ENCODE peak calls at places on chromosome X, in five cellular contexts. One of them, this sample, is unnamed.

GRCh38 chrX:134636859-134637258 is 21.4 kb downstream of the PLAC1 start:
- DNase-seq in HCEC 1CT: no peak
- DNase-seq in glomerular endothelial cell: no peak
- DNase-seq in NCI-H69: peak; percentile 68
- DNase-seq in OCI-M1: peak; percentile 16
- DNase-seq in this sample: peak; percentile 82

GRCh38 chrX:119359618-119360382 is 39.3 kb upstream of the SLC25A43 start:
- DNase-seq in NCI-H69: no peak
- DNase-seq in OCI-M1: no peak
- DNase-seq in glomerular endothelial cell: no peak
- DNase-seq in HCEC 1CT: no peak
- DNase-seq in this sample: no peak

GRCh38 chrX:131513159-131513914 is 30.5 kb upstream of the OR13H1 start:
- DNase-seq in NCI-H69: no peak
- DNase-seq in OCI-M1: no peak
- DNase-seq in glomerular endothelial cell: no peak
- DNase-seq in HCEC 1CT: no peak
- DNase-seq in this sample: no peak

GRCh38 chrX:109774706-109775105 is 41.6 kb upstream of the ACSL4 start:
- DNase-seq in OCI-M1: peak; percentile 61
- DNase-seq in NCI-H69: no peak
- DNase-seq in HCEC 1CT: peak; percentile 84
- DNase-seq in glomerular endothelial cell: no peak
- DNase-seq in this sample: peak; percentile 85

GRCh38 chrX:23959781-23960180 is 52.0 kb downstream of the CXorf58 start:
- DNase-seq in OCI-M1: no peak
- DNase-seq in glomerular endothelial cell: no peak
- DNase-seq in NCI-H69: no peak
- DNase-seq in HCEC 1CT: no peak
- DNase-seq in this sample: peak; percentile 49

GRCh38 chrX:109841869-109842579 is 109.0 kb upstream of the ACSL4 start:
- DNase-seq in glomerular endothelial cell: no peak
- DNase-seq in NCI-H69: no peak
- DNase-seq in HCEC 1CT: peak; percentile 35
- DNase-seq in OCI-M1: peak; percentile 92
- DNase-seq in this sample: peak; percentile 63

GRCh38 chrX:9379697-9380551 is 84.9 kb upstream of the TBL1X start:
- DNase-seq in glomerular endothelial cell: no peak
- DNase-seq in HCEC 1CT: peak; percentile 43
- DNase-seq in OCI-M1: no peak
- DNase-seq in NCI-H69: peak; percentile 48
- DNase-seq in this sample: peak; percentile 55

GRCh38 chrX:40154229-40154852 is 56.6 kb upstream of the BCOR start:
- DNase-seq in glomerular endothelial cell: no peak
- DNase-seq in OCI-M1: peak; percentile 55
- DNase-seq in NCI-H69: peak; percentile 88
- DNase-seq in HCEC 1CT: peak; percentile 53
- DNase-seq in this sample: peak; percentile 46

GRCh38 chrX:19912-20571 is 261.1 kb upstream of the PLCXD1 start:
- DNase-seq in OCI-M1: no peak
- DNase-seq in glomerular endothelial cell: no peak
- DNase-seq in NCI-H69: no peak
- DNase-seq in HCEC 1CT: peak; percentile 0
- DNase-seq in this sample: no peak

GRCh38 chrX:103254171-103254824 is 657 bp downstream of the TCEAL8 start:
- DNase-seq in OCI-M1: peak; percentile 65
- DNase-seq in glomerular endothelial cell: no peak
- DNase-seq in NCI-H69: peak; percentile 70
- DNase-seq in HCEC 1CT: peak; percentile 18
- DNase-seq in this sample: peak; percentile 44

GRCh38 chrX:130915302-130915701 is 12.3 kb upstream of the ENOX2 start:
- DNase-seq in NCI-H69: no peak
- DNase-seq in glomerular endothelial cell: no peak
- DNase-seq in OCI-M1: peak; percentile 56
- DNase-seq in HCEC 1CT: peak; percentile 9
- DNase-seq in this sample: peak; percentile 63

GRCh38 chrX:38857736-38858432 is 56.6 kb downstream of the MID1IP1 start:
- DNase-seq in HCEC 1CT: no peak
- DNase-seq in glomerular endothelial cell: no peak
- DNase-seq in NCI-H69: no peak
- DNase-seq in OCI-M1: no peak
- DNase-seq in this sample: no peak

GRCh38 chrX:118603981-118604380 is 108.4 kb downstream of the DOCK11 start:
- DNase-seq in HCEC 1CT: peak; percentile 57
- DNase-seq in NCI-H69: peak; percentile 74
- DNase-seq in glomerular endothelial cell: peak; percentile 31
- DNase-seq in OCI-M1: peak; percentile 82
- DNase-seq in this sample: peak; percentile 59

GRCh38 chrX:10450229-10450958 is 170.0 kb downstream of the MID1 start:
- DNase-seq in glomerular endothelial cell: no peak
- DNase-seq in NCI-H69: no peak
- DNase-seq in HCEC 1CT: peak; percentile 84
- DNase-seq in OCI-M1: no peak
- DNase-seq in this sample: peak; percentile 92

GRCh38 chrX:29143356-29143755 is 556.1 kb downstream of the IL1RAPL1 start:
- DNase-seq in HCEC 1CT: no peak
- DNase-seq in OCI-M1: peak; percentile 14
- DNase-seq in NCI-H69: no peak
- DNase-seq in glomerular endothelial cell: no peak
- DNase-seq in this sample: peak; percentile 42

GRCh38 chrX:119045884-119046283 is 26.9 kb upstream of the CT47C1 start:
- DNase-seq in NCI-H69: no peak
- DNase-seq in glomerular endothelial cell: no peak
- DNase-seq in OCI-M1: no peak
- DNase-seq in HCEC 1CT: no peak
- DNase-seq in this sample: no peak

GRCh38 chrX:30590368-30590767 is 12.8 kb upstream of the TASL start:
- DNase-seq in NCI-H69: no peak
- DNase-seq in OCI-M1: no peak
- DNase-seq in HCEC 1CT: no peak
- DNase-seq in glomerular endothelial cell: no peak
- DNase-seq in this sample: no peak

GRCh38 chrX:154123241-154124219 is 20.5 kb upstream of the OPN1LW start:
- DNase-seq in NCI-H69: no peak
- DNase-seq in OCI-M1: peak; percentile 86
- DNase-seq in glomerular endothelial cell: peak; percentile 9
- DNase-seq in HCEC 1CT: no peak
- DNase-seq in this sample: peak; percentile 10

GRCh38 chrX:10011991-10012390 is 44.8 kb downstream of the CLDN34 start:
- DNase-seq in glomerular endothelial cell: no peak
- DNase-seq in OCI-M1: no peak
- DNase-seq in NCI-H69: peak; percentile 19
- DNase-seq in HCEC 1CT: no peak
- DNase-seq in this sample: no peak

GRCh38 chrX:120250522-120251271 is at the start of gene ZBTB33:
- DNase-seq in glomerular endothelial cell: peak; percentile 56
- DNase-seq in HCEC 1CT: peak; percentile 90
- DNase-seq in NCI-H69: peak; percentile 96
- DNase-seq in OCI-M1: peak; percentile 96
- DNase-seq in this sample: peak; percentile 90

GRCh38 chrX:41445781-41446358 is 1.3 kb upstream of the NYX start:
- DNase-seq in glomerular endothelial cell: no peak
- DNase-seq in NCI-H69: no peak
- DNase-seq in HCEC 1CT: no peak
- DNase-seq in OCI-M1: no peak
- DNase-seq in this sample: no peak

GRCh38 chrX:154375156-154375504 is 696 bp upstream of the FLNA start:
- DNase-seq in OCI-M1: no peak
- DNase-seq in NCI-H69: peak; percentile 46
- DNase-seq in glomerular endothelial cell: no peak
- DNase-seq in HCEC 1CT: no peak
- DNase-seq in this sample: no peak

GRCh38 chrX:103585421-103586313 is at the start of gene TCEAL4:
- DNase-seq in HCEC 1CT: peak; percentile 7
- DNase-seq in OCI-M1: peak; percentile 44
- DNase-seq in NCI-H69: peak; percentile 72
- DNase-seq in glomerular endothelial cell: no peak
- DNase-seq in this sample: no peak

GRCh38 chrX:119983494-119983893 is 39.9 kb upstream of the NKAP start:
- DNase-seq in HCEC 1CT: no peak
- DNase-seq in OCI-M1: no peak
- DNase-seq in NCI-H69: no peak
- DNase-seq in glomerular endothelial cell: no peak
- DNase-seq in this sample: no peak

GRCh38 chrX:120791013-120791643 is 84.5 kb downstream of the CT47B1 start:
- DNase-seq in OCI-M1: peak; percentile 8
- DNase-seq in HCEC 1CT: peak; percentile 60
- DNase-seq in NCI-H69: peak; percentile 56
- DNase-seq in glomerular endothelial cell: no peak
- DNase-seq in this sample: peak; percentile 67

GRCh38 chrX:154712781-154713391 is 38.0 kb downstream of the GAB3 start:
- DNase-seq in OCI-M1: no peak
- DNase-seq in NCI-H69: no peak
- DNase-seq in HCEC 1CT: peak; percentile 66
- DNase-seq in glomerular endothelial cell: no peak
- DNase-seq in this sample: peak; percentile 86

GRCh38 chrX:3711331-3711917 is 2.0 kb downstream of the PRKX start:
- DNase-seq in glomerular endothelial cell: no peak
- DNase-seq in OCI-M1: peak; percentile 39
- DNase-seq in NCI-H69: peak; percentile 40
- DNase-seq in HCEC 1CT: no peak
- DNase-seq in this sample: no peak

GRCh38 chrX:38628587-38628986 is 67.2 kb downstream of the TSPAN7 start:
- DNase-seq in OCI-M1: no peak
- DNase-seq in glomerular endothelial cell: no peak
- DNase-seq in HCEC 1CT: no peak
- DNase-seq in NCI-H69: no peak
- DNase-seq in this sample: no peak

GRCh38 chrX:2767631-2768455 is 16.0 kb downstream of the XG start:
- DNase-seq in glomerular endothelial cell: no peak
- DNase-seq in OCI-M1: no peak
- DNase-seq in HCEC 1CT: no peak
- DNase-seq in NCI-H69: peak; percentile 67
- DNase-seq in this sample: peak; percentile 79